ENCODE peak calls at places on chromosomes 13 and 19, in six cellular contexts. O, P, C, L, Y and S are unnamed samples. For H3K9me3, the result is how much of the 10 kb centered on the place peaks cover.

GRCh38 chr13:107305178-107305577 is 737.2 kb upstream of the ARGLU1 start:
- DNase-seq in O (no peak), P (no peak), C (no peak), L (no peak), Y (no peak), S (no peak)

GRCh38 chr13:112904436-112904960 is 64.5 kb upstream of the MCF2L start:
- DNase-seq in O (peak), P (no peak), C (no peak), L (no peak), Y (no peak), S (no peak)

GRCh38 chr13:30049692-30050091 is 199.3 kb upstream of the UBL3 start:
- DNase-seq in O (no peak), P (no peak), C (peak), L (no peak), Y (peak), S (no peak)

GRCh38 chr13:46831588-46832194 is 34.7 kb upstream of the ESD start:
- DNase-seq in O (no peak), P (no peak), C (peak), L (no peak), Y (peak), S (no peak)

GRCh38 chr13:94825507-94825906 is 113.2 kb upstream of the SOX21 start:
- DNase-seq in O (no peak), P (peak), C (peak), L (no peak), Y (no peak), S (peak)

GRCh38 chr19:55603581-55604292 is 1.7 kb upstream of the ZNF865 start:
- DNase-seq in O (no peak), P (peak), C (no peak), L (no peak), Y (no peak), S (no peak)

GRCh38 chr13:80814541-80814940 is 473.6 kb upstream of the SPRY2 start:
- DNase-seq in O (no peak), P (no peak), C (no peak), L (no peak), Y (no peak), S (no peak)

GRCh38 chr13:98033277-98034247 is 80.1 kb downstream of the IPO5 start:
- DNase-seq in O (no peak), P (no peak), C (peak), L (no peak), Y (peak), S (no peak)

GRCh38 chr13:29901714-29902631 is 51.6 kb upstream of the UBL3 start:
- DNase-seq in O (no peak), P (no peak), C (no peak), L (peak), Y (peak), S (no peak)

GRCh38 chr13:79941752-79942151 is 399.2 kb downstream of the SPRY2 start:
- DNase-seq in O (no peak), P (no peak), C (no peak), L (no peak), Y (no peak), S (no peak)

GRCh38 chr13:41428155-41428554 is 29.2 kb upstream of the RGCC start:
- DNase-seq in O (peak), P (peak), C (peak), L (peak), Y (no peak), S (no peak)

GRCh38 chr19:1799695-1800342 is 12.3 kb downstream of the ATP8B3 start:
- DNase-seq in O (peak), P (no peak), C (no peak), L (no peak), Y (no peak), S (no peak)

GRCh38 chr19:38597075-38597474 is 20.7 kb downstream of the MAP4K1 start:
- DNase-seq in O (no peak), P (no peak), C (no peak), L (no peak), Y (no peak), S (no peak)

GRCh38 chr13:43316997-43317396 is 293.6 kb downstream of the DNAJC15 start:
- DNase-seq in O (no peak), P (no peak), C (peak), L (no peak), Y (no peak), S (no peak)

GRCh38 chr19:55300821-55301458 is 17.1 kb downstream of the BRSK1 start:
- DNase-seq in O (no peak), P (no peak), C (no peak), L (no peak), Y (no peak), S (no peak)

GRCh38 chr19:3153286-3154230 is 17.7 kb downstream of the GNA15 start:
- DNase-seq in O (no peak), P (no peak), C (no peak), L (no peak), Y (no peak), S (no peak)

GRCh38 chr13:33577037-33577436 is 240.9 kb upstream of the RFC3 start:
- DNase-seq in O (no peak), P (no peak), C (no peak), L (no peak), Y (no peak), S (no peak)

GRCh38 chr13:34308725-34309124 is 490.8 kb downstream of the RFC3 start:
- DNase-seq in O (no peak), P (no peak), C (no peak), L (no peak), Y (no peak), S (no peak)

GRCh38 chr13:25463496-25463895 is 91.7 kb downstream of the ATP8A2 start:
- DNase-seq in O (no peak), P (no peak), C (no peak), L (no peak), Y (peak), S (no peak)

GRCh38 chr19:50292216-50292827 is 36.9 kb downstream of the KCNC3 start:
- DNase-seq in O (no peak), P (peak), C (no peak), L (no peak), Y (no peak), S (no peak)

GRCh38 chr19:12670159-12670928 is 3.7 kb downstream of the WDR83 start:
- DNase-seq in O (no peak), P (no peak), C (no peak), L (no peak), Y (no peak), S (no peak)
- H3K9me3 ChIP-seq in O (under half), P (under half), C (under half), L (under half), Y (under half), S (under half)

GRCh38 chr19:21947775-21948174 is 63.0 kb downstream of the ZNF208 start:
- DNase-seq in O (no peak), P (no peak), C (no peak), L (no peak), Y (no peak), S (no peak)
- H3K9me3 ChIP-seq in O (half or more), P (half or more), C (under half), L (half or more), Y (under half), S (under half)

DNA sequence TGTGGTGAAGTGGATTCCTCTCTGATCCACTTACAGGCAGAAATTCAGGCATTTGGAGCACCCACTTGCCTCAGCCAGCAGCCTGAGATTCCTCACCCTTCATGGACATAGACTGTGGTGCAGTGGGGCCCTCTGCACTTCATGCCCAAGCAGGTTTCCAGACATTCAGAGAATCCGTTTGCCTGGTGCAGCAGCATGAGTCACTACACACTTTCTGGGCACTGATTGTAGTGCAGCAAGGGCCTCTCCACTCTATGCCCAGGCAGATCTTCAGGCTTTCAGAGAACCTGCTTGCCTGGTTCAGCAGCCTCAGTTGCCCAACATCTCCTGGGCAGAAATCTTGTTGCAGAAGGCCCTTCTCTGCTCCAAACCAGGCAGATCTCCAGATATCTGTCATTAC is 920.9 kb downstream of the SLITRK5 start:
- DNase-seq in O (no peak), P (no peak), C (no peak), L (no peak), Y (no peak), S (no peak)
- H3K9me3 ChIP-seq in O (under half), P (under half), C (under half), L (under half), Y (under half), S (under half)

GRCh38 chr19:5963855-5964254 is 14.1 kb downstream of the RANBP3 start:
- DNase-seq in O (no peak), P (no peak), C (no peak), L (no peak), Y (no peak), S (peak)
- H3K9me3 ChIP-seq in O (under half), P (under half), C (under half), L (under half), Y (under half), S (under half)